ENCODE peak calls at places on chromosomes 7 and 10, in nine cellular contexts. F is CD8-positive, alpha-beta memory T cell; S is neuronal stem cell; C is GM23248; K is lung; Z is mesendoderm; E is heart left ventricle; P is CD8-positive, alpha-beta T cell; O is CD4-positive, CD25-positive, alpha-beta regulatory T cell. W is an unnamed sample.

GRCh38 chr7:75033826-75034225 is 39.8 kb downstream of the RCC1L start:
- DNase-seq in C (no peak), E (no peak), F (no peak), Z (no peak), O (no peak), K (no peak), P (no peak), S (no peak), W (no peak)

GRCh38 chr10:94677691-94678090 is 5.8 kb upstream of the CYP2C18 start:
- DNase-seq in S (no peak), E (no peak), C (peak; percentile 2), F (no peak), P (no peak), Z (peak; percentile 69), K (no peak), O (no peak), W (no peak)

GRCh38 chr7:26265499-26266075 is 26.1 kb upstream of the SNX10 start:
- DNase-seq in K (no peak), C (no peak), S (no peak), O (no peak), F (no peak), P (no peak), E (no peak), Z (no peak), W (no peak)

GRCh38 chr10:80480852-80481251 is 26.7 kb downstream of the TSPAN14 start:
- DNase-seq in Z (no peak), O (no peak), S (no peak), P (no peak), E (no peak), F (no peak), C (no peak), K (no peak), W (no peak)

GRCh38 chr10:125133706-125134482 is 26.5 kb downstream of the CTBP2 start:
- DNase-seq in E (no peak), F (no peak), Z (no peak), K (no peak), S (no peak), P (no peak), C (no peak), O (no peak), W (no peak)

GRCh38 chr10:35569836-35570235 is 35.3 kb upstream of the GJD4 start:
- DNase-seq in E (no peak), F (no peak), Z (no peak), O (no peak), S (no peak), P (no peak), K (no peak), C (no peak), W (no peak)

GRCh38 chr10:103733002-103733419 is 122.4 kb downstream of the SH3PXD2A start:
- DNase-seq in Z (peak; percentile 91), K (no peak), F (no peak), O (no peak), E (no peak), S (no peak), P (no peak), C (no peak), W (no peak)

GRCh38 chr10:4685904-4686643 is 139.9 kb upstream of the AKR1E2 start:
- DNase-seq in S (no peak), K (no peak), Z (no peak), P (no peak), F (no peak), C (peak; percentile 14), O (no peak), E (no peak), W (no peak)

GRCh38 chr10:47383254-47384147 is 592 bp downstream of the ZNF488 start:
- DNase-seq in P (peak; percentile 7), F (no peak), E (no peak), S (no peak), C (no peak), K (peak; percentile 27), O (no peak), Z (peak; percentile 53), W (no peak)

GRCh38 chr10:29948971-29949370 is 110.4 kb downstream of the JCAD start:
- DNase-seq in O (no peak), S (no peak), E (no peak), K (no peak), Z (no peak), F (no peak), C (peak; percentile 67), P (no peak), W (no peak)

GRCh38 chr10:108755661-108756060 is 1167.7 kb downstream of the XPNPEP1 start:
- DNase-seq in F (no peak), C (peak; percentile 20), Z (no peak), E (no peak), S (no peak), K (no peak), P (no peak), O (no peak), W (no peak)

GRCh38 chr10:44995914-44996633 is 4.6 kb upstream of the ZNF22 start:
- DNase-seq in C (peak; percentile 55), K (peak; percentile 32), S (no peak), Z (no peak), P (no peak), O (no peak), E (peak; percentile 85), F (no peak), W (peak; percentile 57)

GRCh38 chr10:127866276-127867013 is 26.3 kb downstream of the CLRN3 start:
- DNase-seq in K (no peak), C (no peak), O (no peak), E (no peak), P (no peak), Z (no peak), F (no peak), S (no peak), W (no peak)

GRCh38 chr10:102492983-102493382 is 9.5 kb downstream of the ACTR1A start:
- DNase-seq in K (no peak), P (no peak), S (no peak), E (peak; percentile 34), C (peak; percentile 52), Z (no peak), O (no peak), F (no peak), W (peak; percentile 75)

GRCh38 chr10:75922435-75922834 is 491.0 kb downstream of the LRMDA start:
- DNase-seq in O (no peak), P (no peak), C (peak; percentile 16), Z (no peak), E (no peak), K (no peak), F (no peak), S (no peak), W (no peak)

GRCh38 chr10:31318382-31318853 is 598 bp upstream of the ZEB1 start:
- DNase-seq in P (no peak), E (peak; percentile 71), Z (peak; percentile 60), S (no peak), F (peak; percentile 76), O (peak; percentile 78), C (peak; percentile 83), K (peak; percentile 58), W (peak; percentile 59)

GRCh38 chr7:100580466-100581283 is 5.3 kb downstream of the LRCH4 start:
- DNase-seq in K (no peak), S (no peak), O (no peak), Z (no peak), C (no peak), E (no peak), F (no peak), P (no peak), W (no peak)

GRCh38 chr7:70208236-70209063 is 610.2 kb downstream of the AUTS2 start:
- DNase-seq in C (peak; percentile 22), E (no peak), Z (peak; percentile 19), F (no peak), P (no peak), S (no peak), K (no peak), O (no peak), W (no peak)

GRCh38 chr10:110530131-110530831 is 32.6 kb downstream of the DUSP5 start:
- DNase-seq in E (peak; percentile 44), F (no peak), O (no peak), S (peak; percentile 32), K (peak; percentile 75), C (peak; percentile 92), P (no peak), Z (peak; percentile 97), W (peak; percentile 81)
- H3K4me3 ChIP-seq in E (peak overlapping the region; percentile 23), F (no peak overlapping the region), O (no peak overlapping the region), S (no peak overlapping the region), K (no peak overlapping the region), C (peak overlapping the region; percentile 55), P (no peak overlapping the region), Z (no peak overlapping the region), W (peak overlapping the region; percentile 26)

DNA sequence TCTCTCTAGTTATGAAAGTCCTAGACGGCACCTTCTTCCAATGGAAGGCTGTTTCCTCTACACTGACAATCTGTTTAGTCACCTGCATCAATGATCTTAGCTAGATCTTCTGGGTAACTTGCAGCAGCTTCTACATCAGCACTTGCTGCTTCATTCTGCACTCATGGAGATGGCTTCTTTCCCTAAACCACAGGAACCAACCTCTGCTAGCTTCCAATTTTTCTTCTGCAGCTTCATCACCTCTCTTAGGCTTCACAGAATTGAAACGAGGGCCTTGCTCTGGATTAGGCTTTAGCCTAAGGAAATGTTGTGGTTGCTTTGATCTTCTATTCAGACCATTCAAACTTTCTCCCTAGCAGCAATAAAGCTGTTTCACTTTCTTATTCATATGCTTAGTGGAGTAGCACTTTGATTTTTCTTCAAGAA is 24.6 kb downstream of the NAMPT start:
- DNase-seq in F (no peak), Z (no peak), E (no peak), O (no peak), S (no peak), C (peak; percentile 32), P (no peak), K (no peak), W (no peak)
- H3K36me3 ChIP-seq in F (no peaks in the 10 kb centered on the region), Z (peaks cover 4% of the 10 kb centered on the region), E (peaks cover 97% of the 10 kb centered on the region), O (peaks cover 34% of the 10 kb centered on the region), S (peaks cover 9% of the 10 kb centered on the region), C (peaks cover 39% of the 10 kb centered on the region), P (peaks cover 4% of the 10 kb centered on the region), K (peaks cover 23% of the 10 kb centered on the region), W (peaks cover 100% of the 10 kb centered on the region)

DNA sequence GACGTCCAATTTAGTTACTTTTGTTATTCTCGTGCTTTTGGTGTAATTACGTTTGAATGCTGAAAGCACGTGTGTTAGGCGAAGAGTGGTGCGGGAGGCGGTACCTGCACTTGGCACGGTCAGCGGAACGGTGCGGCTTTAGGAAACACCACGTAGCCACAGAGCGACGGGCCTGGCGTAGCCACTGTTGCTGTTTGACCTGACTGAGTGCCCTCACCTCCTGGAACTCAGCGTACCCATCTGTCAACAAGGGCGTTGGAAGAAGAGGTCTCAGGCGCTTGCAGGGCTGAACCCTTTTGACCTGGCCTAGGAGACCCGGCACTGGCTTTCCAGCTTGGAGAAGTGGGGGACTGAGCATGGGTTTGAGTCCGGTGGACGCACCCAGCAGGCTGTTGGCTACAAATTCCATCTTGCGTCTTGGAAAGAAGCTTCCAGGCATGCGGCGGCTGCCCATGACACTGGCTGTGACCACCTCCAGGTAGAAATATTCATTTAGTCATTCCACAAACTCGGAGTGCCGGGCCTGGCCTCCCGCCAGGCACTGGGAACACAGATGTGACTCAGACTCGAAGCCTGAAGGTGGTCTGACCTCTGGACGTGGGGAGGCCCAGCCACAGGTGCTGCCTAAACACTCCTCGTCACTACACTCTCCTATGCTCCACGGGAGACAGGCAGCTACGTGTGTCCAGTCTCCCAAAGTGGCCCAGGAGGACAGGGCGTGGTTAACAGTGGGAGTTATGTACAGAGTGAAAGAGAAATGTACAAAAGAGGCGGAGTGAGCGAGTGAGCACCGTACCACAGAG is 22.2 kb downstream of the FAM20C start:
- DNase-seq in K (no peak), E (no peak), Z (no peak), C (peak; percentile 35), P (no peak), O (no peak), F (no peak), S (no peak), W (no peak)
- H3K27ac ChIP-seq in K (no peak overlapping the region), E (no peak overlapping the region), Z (no peak overlapping the region), C (no peak overlapping the region), P (no peak overlapping the region), O (no peak overlapping the region), F (no peak overlapping the region), S (no peak overlapping the region), W (peak overlapping the region; percentile 30)

GRCh38 chr10:77531441-77532001 is 106.1 kb downstream of the KCNMA1 start:
- DNase-seq in Z (no peak), C (peak; percentile 96), S (no peak), E (no peak), K (no peak), P (no peak), F (no peak), O (no peak), W (peak; percentile 52)
- H3K4me3 ChIP-seq in Z (no peak overlapping the region), C (peak overlapping the region; percentile 52), S (no peak overlapping the region), E (no peak overlapping the region), K (no peak overlapping the region), P (no peak overlapping the region), F (no peak overlapping the region), O (no peak overlapping the region), W (no peak overlapping the region)

W was measured in psoas muscle.